ENCODE peak calls at places on chromosomes 13 and 19, in five cellular contexts. F, R, W, Z and T are unnamed samples.

GRCh38 chr13:77611068-77611467 is 75.6 kb downstream of the SCEL start:
- DNase-seq in R (no peak), Z (no peak), W (no peak), F (no peak), T (no peak)

GRCh38 chr19:3751236-3751635 is 10.3 kb downstream of the APBA3 start:
- DNase-seq in F (no peak), R (no peak), W (no peak), Z (no peak), T (no peak)

GRCh38 chr19:38684078-38684861 is 36.8 kb downstream of the ACTN4 start:
- DNase-seq in F (no peak), R (no peak), Z (peak), W (peak), T (peak)

GRCh38 chr13:30861163-30861562 is 44.9 kb upstream of the MEDAG start:
- DNase-seq in W (no peak), Z (no peak), R (no peak), F (no peak), T (no peak)

GRCh38 chr13:79637086-79637763 is 156.3 kb downstream of the NDFIP2 start:
- DNase-seq in W (no peak), F (no peak), R (no peak), Z (no peak), T (no peak)

GRCh38 chr13:26568132-26568815 is 10.8 kb downstream of the WASF3 start:
- DNase-seq in F (no peak), W (no peak), R (no peak), Z (no peak), T (no peak)

GRCh38 chr19:1251503-1252220 is 3.3 kb downstream of the MIDN start:
- DNase-seq in W (no peak), Z (no peak), F (peak), R (no peak), T (peak)

GRCh38 chr19:32702010-32702409 is 10.4 kb downstream of the NUDT19 start:
- DNase-seq in R (no peak), F (peak), W (no peak), Z (no peak), T (no peak)

GRCh38 chr13:48680756-48681392 is 27.1 kb downstream of the CYSLTR2 start:
- DNase-seq in W (no peak), R (no peak), Z (no peak), F (no peak), T (no peak)

GRCh38 chr13:101627556-101627943 is 175.1 kb downstream of the ITGBL1 start:
- DNase-seq in W (no peak), R (no peak), Z (no peak), F (no peak), T (no peak)

GRCh38 chr13:26011996-26012688 is 39.7 kb downstream of the SHISA2 start:
- DNase-seq in W (no peak), R (no peak), Z (no peak), F (no peak), T (no peak)

GRCh38 chr19:5651361-5651760 is 28.5 kb downstream of the SAFB start:
- DNase-seq in F (no peak), Z (no peak), R (no peak), W (no peak), T (no peak)

GRCh38 chr13:57843555-57843954 is 212.0 kb downstream of the PCDH17 start:
- DNase-seq in R (no peak), F (no peak), Z (no peak), W (no peak), T (no peak)

GRCh38 chr13:80116107-80116506 is 224.8 kb downstream of the SPRY2 start:
- DNase-seq in Z (no peak), F (no peak), R (no peak), W (no peak), T (no peak)

GRCh38 chr13:74026753-74027152 is 107.5 kb downstream of the KLF12 start:
- DNase-seq in F (no peak), R (no peak), W (no peak), Z (no peak), T (peak)

GRCh38 chr19:6556480-6556879 is 25.7 kb downstream of the TNFSF9 start:
- DNase-seq in F (no peak), Z (no peak), W (no peak), R (no peak), T (no peak)

GRCh38 chr13:40271931-40272775 is 394.3 kb downstream of the FOXO1 start:
- DNase-seq in W (no peak), Z (no peak), R (peak), F (no peak), T (peak)
- TF ChIP-seq POLR2AphosphoS5 in W (no peak), Z (no peak), R (peak), F (no peak), T (no peak)

GRCh38 chr13:27967736-27968315 is 1.3 kb downstream of the CDX2 start:
- DNase-seq in Z (no peak), W (no peak), F (no peak), R (no peak), T (no peak)

GRCh38 chr13:27967203-27967735 is 1.8 kb downstream of the CDX2 start:
- DNase-seq in Z (no peak), F (no peak), W (no peak), R (no peak), T (no peak)

GRCh38 chr13:27969073-27969865 is at the start of gene CDX2:
- DNase-seq in F (no peak), W (no peak), R (no peak), Z (no peak), T (peak)

GRCh38 chr13:27969866-27970229 is 733 bp upstream of the CDX2 start:
- DNase-seq in F (no peak), Z (no peak), R (no peak), W (no peak), T (no peak)

DNA sequence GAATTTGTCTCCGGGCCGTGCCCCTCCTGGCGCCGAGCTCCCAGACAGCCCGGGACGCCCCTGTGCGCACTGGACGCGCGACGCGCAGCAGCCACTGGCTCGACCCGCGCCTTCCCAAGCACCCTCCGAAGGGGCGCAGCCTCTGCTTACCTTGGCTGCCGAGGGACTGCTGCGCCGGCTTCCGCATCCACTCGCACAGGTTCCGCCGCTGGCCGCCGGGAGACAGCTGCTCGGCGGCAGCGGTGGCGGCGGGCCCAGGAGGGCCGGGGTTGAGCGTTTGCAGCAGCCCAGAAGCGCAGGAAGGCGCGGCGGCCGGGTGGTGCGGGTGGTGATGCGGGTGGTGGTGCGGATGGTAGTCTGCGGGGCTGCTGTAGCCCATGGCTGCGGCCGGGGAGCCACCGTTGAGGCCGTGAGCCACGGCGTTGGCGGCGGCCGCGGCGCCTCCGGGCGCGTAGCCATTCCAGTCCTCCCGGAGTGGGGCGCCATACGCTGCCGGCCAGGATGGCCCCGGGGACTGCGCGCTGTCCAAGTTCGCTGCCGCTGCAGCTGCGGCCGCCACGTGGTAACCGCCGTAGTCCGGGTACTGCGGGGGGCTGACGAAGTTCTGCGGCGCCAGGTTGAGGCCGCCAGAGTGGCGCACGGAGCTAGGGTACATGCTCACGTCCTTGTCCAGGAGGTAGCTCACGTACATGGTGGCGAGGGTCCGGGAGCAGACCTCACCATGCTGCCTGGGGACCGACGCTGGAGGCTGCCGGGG is 621 bp downstream of the CDX2 start:
- DNase-seq in W (no peak), F (no peak), Z (no peak), R (no peak), T (no peak)
- H3K4me3 ChIP-seq in W (no peak), F (peak), Z (peak), R (peak), T (peak)

DNA sequence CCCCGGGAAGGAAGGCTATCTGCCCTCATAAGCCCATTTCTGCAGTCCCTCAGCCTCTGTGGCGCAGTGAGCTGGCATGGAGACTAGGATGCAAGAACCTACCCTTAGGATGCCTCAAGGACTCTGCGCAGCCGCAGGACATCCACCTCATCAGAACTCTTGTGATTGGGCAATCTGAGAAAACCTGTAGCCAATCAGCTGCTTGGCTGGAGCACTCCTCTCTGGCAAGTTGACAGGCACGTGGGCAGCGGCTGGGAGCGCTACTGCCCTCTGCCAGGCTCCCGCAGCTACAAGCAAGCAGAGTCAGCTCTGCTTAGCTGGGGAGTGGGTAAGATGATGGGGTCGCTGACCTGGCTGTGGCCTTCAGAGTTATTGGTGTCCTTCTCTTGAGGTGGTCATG is 1.5 kb upstream of the ECSIT start:
- DNase-seq in F (peak), Z (peak), W (peak), R (peak), T (peak)
- TF ChIP-seq POLR2AphosphoS5 in F (no peak), Z (no peak), W (no peak), R (no peak), T (no peak)

GRCh38 chr19:18021121-18021755 is 13.3 kb downstream of the ARRDC2 start:
- DNase-seq in F (no peak), Z (no peak), W (peak), R (peak), T (peak)
- H3K4me3 ChIP-seq in F (peak), Z (no peak), W (peak), R (no peak), T (no peak)

GRCh38 chr13:97976551-97977375 is 23.3 kb downstream of the IPO5 start:
- DNase-seq in F (no peak), R (peak), Z (no peak), W (peak), T (peak)
- TF ChIP-seq POLR2AphosphoS5 in F (peak), R (no peak), Z (peak), W (peak), T (no peak)

GRCh38 chr19:50835103-50835784 is 1.9 kb upstream of the KLK15 start:
- DNase-seq in Z (no peak), R (no peak), F (no peak), W (no peak), T (peak)
- H3K4me3 ChIP-seq in Z (peak), R (peak), F (peak), W (peak), T (peak)

DNA sequence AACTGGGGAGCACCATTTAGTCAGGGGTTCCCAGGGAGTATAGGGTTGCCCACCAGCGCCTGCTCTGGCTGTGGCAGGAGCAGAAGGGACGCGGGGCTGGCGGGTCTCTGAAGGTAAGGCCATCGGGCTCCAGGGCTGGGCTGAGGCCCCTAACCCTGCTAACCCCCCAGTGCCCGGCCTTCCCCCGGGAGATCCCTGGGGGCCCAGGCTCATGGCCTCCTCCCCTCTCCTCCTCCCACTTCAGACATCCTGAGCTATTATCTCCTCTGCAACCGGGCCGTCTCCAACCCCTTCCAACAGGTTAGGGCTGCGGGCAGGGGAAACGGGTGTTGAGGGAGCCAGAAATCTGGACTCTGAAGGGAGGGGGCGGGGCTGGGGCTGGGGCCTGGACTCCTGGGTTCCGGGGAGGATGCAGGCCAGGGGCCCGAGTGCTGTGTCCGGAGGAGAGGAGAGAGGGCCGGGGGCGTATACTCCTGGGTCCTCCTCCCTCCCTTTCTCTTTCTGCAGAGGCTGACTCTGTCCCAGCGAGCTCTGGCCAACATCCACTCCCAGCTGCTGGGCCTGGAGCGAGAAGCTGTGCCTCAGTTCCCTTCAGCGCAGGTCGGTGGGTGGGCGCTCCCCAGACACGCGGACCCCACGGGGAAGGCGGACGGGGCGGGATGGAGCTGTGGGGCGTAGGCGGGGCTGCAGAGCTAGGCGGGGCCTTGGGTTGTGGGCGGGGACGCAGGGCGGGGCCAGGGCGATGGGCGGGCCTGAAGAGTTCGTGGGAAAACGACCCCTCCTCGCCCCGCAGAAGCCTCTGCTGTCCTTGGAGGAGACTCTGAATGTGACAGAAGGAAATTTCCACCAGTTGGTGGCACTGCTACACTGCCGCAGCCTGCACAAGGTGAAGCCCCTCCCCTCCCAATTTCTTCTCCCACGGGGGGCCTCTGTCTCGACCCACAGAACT is 15.3 kb downstream of the TTYH1 start:
- DNase-seq in F (no peak), R (no peak), W (peak), Z (no peak), T (peak)
- TF ChIP-seq POLR2AphosphoS5 in F (no peak), R (no peak), W (no peak), Z (peak), T (no peak)

DNA sequence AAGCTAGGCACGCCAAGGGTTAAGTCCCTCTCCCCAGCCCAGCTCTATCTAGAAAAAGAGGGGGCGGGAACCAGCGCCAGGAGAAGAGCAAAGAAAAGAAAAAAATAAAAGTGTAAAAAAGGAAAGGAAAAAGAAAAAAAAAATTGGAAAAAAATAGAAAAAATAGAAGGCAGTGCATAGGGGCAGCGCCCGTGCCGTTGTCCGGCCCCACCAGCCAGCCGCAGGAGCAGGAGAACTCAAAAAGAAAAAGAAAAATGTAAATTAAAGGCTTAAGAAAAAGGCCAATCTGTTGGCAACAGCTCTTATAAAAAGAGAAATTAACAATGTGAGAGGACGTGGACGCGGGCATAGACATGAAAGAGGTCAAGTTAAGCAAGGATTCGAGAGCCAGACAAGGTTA is 105.4 kb upstream of the ZNF98 start:
- DNase-seq in F (no peak), Z (no peak), R (no peak), W (no peak), T (no peak)
- H3K4me3 ChIP-seq in F (no peak), Z (no peak), R (peak), W (no peak), T (no peak)

GRCh38 chr13:68976287-68976686 is 1131.3 kb upstream of the ATXN8OS start:
- DNase-seq in Z (no peak), F (no peak), W (no peak), R (no peak), T (no peak)
- TF ChIP-seq POLR2AphosphoS5 in Z (no peak), F (no peak), W (no peak), R (no peak), T (no peak)

DNA sequence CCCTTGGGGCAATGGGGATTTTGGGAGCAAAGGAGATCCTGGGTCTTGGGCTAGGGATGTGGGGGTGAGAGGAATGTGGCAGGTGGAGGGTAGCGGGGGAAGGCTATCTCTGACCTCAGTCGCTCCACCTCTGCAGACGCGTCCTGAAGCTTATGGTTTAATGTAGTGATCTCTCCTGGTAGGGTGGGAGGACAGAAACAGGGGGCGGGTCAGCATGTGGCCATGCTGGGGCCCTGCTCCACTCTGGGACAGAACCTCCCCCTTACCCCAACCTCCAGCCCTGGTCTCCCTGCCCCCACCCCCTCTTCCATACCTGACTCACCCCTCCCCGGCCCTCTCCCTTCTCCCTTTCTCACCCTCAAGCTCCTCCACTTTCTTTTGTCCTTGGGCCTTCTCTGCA is 1.4 kb downstream of the BST2 start:
- DNase-seq in W (peak), R (no peak), F (no peak), Z (no peak), T (no peak)
- H3K4me3 ChIP-seq in W (peak), R (peak), F (peak), Z (no peak), T (peak)